ENCODE peak calls at places on chromosomes 2 and 18, in six cellular contexts. One of them, this sample, is unnamed.

GRCh38 chr18:12279781-12280531 is 25.8 kb downstream of the CIDEA start:
- DNase-seq in choroid plexus epithelial cell: no peak
- DNase-seq in cardiac fibroblast: no peak
- DNase-seq in kidney: no peak
- DNase-seq in fibroblast of lung: no peak
- DNase-seq in neuronal stem cell: no peak
- DNase-seq in this sample: peak; percentile 84

GRCh38 chr2:223930002-223930976 is 14.8 kb downstream of the WDFY1 start:
- DNase-seq in choroid plexus epithelial cell: peak; percentile 57
- DNase-seq in cardiac fibroblast: no peak
- DNase-seq in kidney: peak; percentile 88
- DNase-seq in fibroblast of lung: peak; percentile 76
- DNase-seq in neuronal stem cell: no peak
- DNase-seq in this sample: peak; percentile 69

GRCh38 chr2:29519996-29520395 is 401.4 kb downstream of the ALK start:
- DNase-seq in choroid plexus epithelial cell: peak; percentile 39
- DNase-seq in cardiac fibroblast: peak; percentile 4
- DNase-seq in kidney: no peak
- DNase-seq in fibroblast of lung: no peak
- DNase-seq in neuronal stem cell: no peak
- DNase-seq in this sample: no peak

GRCh38 chr2:190986221-190986953 is 27.6 kb downstream of the STAT1 start:
- DNase-seq in choroid plexus epithelial cell: no peak
- DNase-seq in cardiac fibroblast: no peak
- DNase-seq in kidney: no peak
- DNase-seq in fibroblast of lung: no peak
- DNase-seq in neuronal stem cell: no peak
- DNase-seq in this sample: no peak

GRCh38 chr18:54734059-54734458 is 94.2 kb upstream of the RAB27B start:
- DNase-seq in choroid plexus epithelial cell: peak; percentile 96
- DNase-seq in cardiac fibroblast: peak; percentile 88
- DNase-seq in kidney: no peak
- DNase-seq in fibroblast of lung: peak; percentile 94
- DNase-seq in neuronal stem cell: no peak
- DNase-seq in this sample: no peak

GRCh38 chr2:128315829-128316776 is 2.6 kb downstream of the HS6ST1 start:
- DNase-seq in choroid plexus epithelial cell: peak; percentile 54
- DNase-seq in cardiac fibroblast: peak; percentile 47
- DNase-seq in kidney: peak; percentile 73
- DNase-seq in fibroblast of lung: peak; percentile 81
- DNase-seq in neuronal stem cell: no peak
- DNase-seq in this sample: peak; percentile 75

GRCh38 chr2:241272722-241273551 is 42.5 kb downstream of the HDLBP start:
- DNase-seq in choroid plexus epithelial cell: peak; percentile 61
- DNase-seq in cardiac fibroblast: peak; percentile 83
- DNase-seq in kidney: peak; percentile 90
- DNase-seq in fibroblast of lung: peak; percentile 65
- DNase-seq in neuronal stem cell: peak; percentile 30
- DNase-seq in this sample: peak; percentile 92

GRCh38 chr2:223598994-223599645 is 3.0 kb downstream of the SCG2 start:
- DNase-seq in choroid plexus epithelial cell: peak; percentile 95
- DNase-seq in cardiac fibroblast: peak; percentile 88
- DNase-seq in kidney: no peak
- DNase-seq in fibroblast of lung: peak; percentile 90
- DNase-seq in neuronal stem cell: no peak
- DNase-seq in this sample: no peak

GRCh38 chr2:173522356-173522755 is 167.7 kb downstream of the CDCA7 start:
- DNase-seq in choroid plexus epithelial cell: no peak
- DNase-seq in cardiac fibroblast: no peak
- DNase-seq in kidney: no peak
- DNase-seq in fibroblast of lung: no peak
- DNase-seq in neuronal stem cell: no peak
- DNase-seq in this sample: no peak

GRCh38 chr2:152627010-152627957 is 90.0 kb downstream of the PRPF40A start:
- DNase-seq in choroid plexus epithelial cell: peak; percentile 75
- DNase-seq in cardiac fibroblast: peak; percentile 69
- DNase-seq in kidney: no peak
- DNase-seq in fibroblast of lung: peak; percentile 72
- DNase-seq in neuronal stem cell: no peak
- DNase-seq in this sample: no peak

GRCh38 chr18:2223859-2224258 is 347.4 kb downstream of the METTL4 start:
- DNase-seq in choroid plexus epithelial cell: peak; percentile 76
- DNase-seq in cardiac fibroblast: peak; percentile 66
- DNase-seq in kidney: no peak
- DNase-seq in fibroblast of lung: peak; percentile 22
- DNase-seq in neuronal stem cell: peak; percentile 18
- DNase-seq in this sample: no peak

GRCh38 chr2:206424134-206424533 is 19.2 kb upstream of the ADAM23 start:
- DNase-seq in choroid plexus epithelial cell: no peak
- DNase-seq in cardiac fibroblast: peak; percentile 13
- DNase-seq in kidney: no peak
- DNase-seq in fibroblast of lung: no peak
- DNase-seq in neuronal stem cell: no peak
- DNase-seq in this sample: no peak

GRCh38 chr18:38575648-38576047 is 1010.0 kb upstream of the CELF4 start:
- DNase-seq in choroid plexus epithelial cell: no peak
- DNase-seq in cardiac fibroblast: no peak
- DNase-seq in kidney: no peak
- DNase-seq in fibroblast of lung: no peak
- DNase-seq in neuronal stem cell: no peak
- DNase-seq in this sample: no peak

GRCh38 chr18:12686100-12686499 is 16.4 kb downstream of the CEP76 start:
- DNase-seq in choroid plexus epithelial cell: peak; percentile 72
- DNase-seq in cardiac fibroblast: peak; percentile 43
- DNase-seq in kidney: no peak
- DNase-seq in fibroblast of lung: peak; percentile 35
- DNase-seq in neuronal stem cell: no peak
- DNase-seq in this sample: no peak

GRCh38 chr2:112692496-112692911 is 28.3 kb upstream of the NT5DC4 start:
- DNase-seq in choroid plexus epithelial cell: peak; percentile 99
- DNase-seq in cardiac fibroblast: peak; percentile 95
- DNase-seq in kidney: peak; percentile 83
- DNase-seq in fibroblast of lung: peak; percentile 94
- DNase-seq in neuronal stem cell: no peak
- DNase-seq in this sample: no peak

GRCh38 chr18:44668280-44668975 is 12.3 kb upstream of the SETBP1 start:
- DNase-seq in choroid plexus epithelial cell: no peak
- DNase-seq in cardiac fibroblast: no peak
- DNase-seq in kidney: no peak
- DNase-seq in fibroblast of lung: no peak
- DNase-seq in neuronal stem cell: no peak
- DNase-seq in this sample: no peak

GRCh38 chr2:126719191-126720030 is 63.5 kb downstream of the GYPC start:
- DNase-seq in choroid plexus epithelial cell: no peak
- DNase-seq in cardiac fibroblast: no peak
- DNase-seq in kidney: no peak
- DNase-seq in fibroblast of lung: no peak
- DNase-seq in neuronal stem cell: no peak
- DNase-seq in this sample: no peak

GRCh38 chr2:196176142-196176738 is 4.9 kb upstream of the STK17B start:
- DNase-seq in choroid plexus epithelial cell: no peak
- DNase-seq in cardiac fibroblast: no peak
- DNase-seq in kidney: no peak
- DNase-seq in fibroblast of lung: no peak
- DNase-seq in neuronal stem cell: no peak
- DNase-seq in this sample: no peak

GRCh38 chr2:241309684-241310117 is 5.8 kb downstream of the HDLBP start:
- DNase-seq in choroid plexus epithelial cell: peak; percentile 54
- DNase-seq in cardiac fibroblast: no peak
- DNase-seq in kidney: no peak
- DNase-seq in fibroblast of lung: peak; percentile 26
- DNase-seq in neuronal stem cell: no peak
- DNase-seq in this sample: no peak

GRCh38 chr18:6948656-6949055 is 168.9 kb downstream of the LAMA1 start:
- DNase-seq in choroid plexus epithelial cell: no peak
- DNase-seq in cardiac fibroblast: no peak
- DNase-seq in kidney: no peak
- DNase-seq in fibroblast of lung: no peak
- DNase-seq in neuronal stem cell: no peak
- DNase-seq in this sample: no peak

GRCh38 chr2:36013064-36013463 is 342.5 kb upstream of the CRIM1 start:
- DNase-seq in choroid plexus epithelial cell: no peak
- DNase-seq in cardiac fibroblast: no peak
- DNase-seq in kidney: no peak
- DNase-seq in fibroblast of lung: no peak
- DNase-seq in neuronal stem cell: no peak
- DNase-seq in this sample: no peak

GRCh38 chr2:177914247-177914646 is 158.3 kb downstream of the PDE11A start:
- DNase-seq in choroid plexus epithelial cell: no peak
- DNase-seq in cardiac fibroblast: no peak
- DNase-seq in kidney: no peak
- DNase-seq in fibroblast of lung: no peak
- DNase-seq in neuronal stem cell: no peak
- DNase-seq in this sample: no peak

GRCh38 chr2:129619471-129619870 is 360.0 kb upstream of the RAB6C start:
- DNase-seq in choroid plexus epithelial cell: peak; percentile 1
- DNase-seq in cardiac fibroblast: no peak
- DNase-seq in kidney: no peak
- DNase-seq in fibroblast of lung: no peak
- DNase-seq in neuronal stem cell: no peak
- DNase-seq in this sample: no peak

GRCh38 chr2:25655316-25655715 is 18.1 kb downstream of the DTNB start:
- DNase-seq in choroid plexus epithelial cell: no peak
- DNase-seq in cardiac fibroblast: no peak
- DNase-seq in kidney: no peak
- DNase-seq in fibroblast of lung: no peak
- DNase-seq in neuronal stem cell: no peak
- DNase-seq in this sample: no peak

GRCh38 chr2:218529990-218530389 is 38.2 kb downstream of the USP37 start:
- DNase-seq in choroid plexus epithelial cell: no peak
- DNase-seq in cardiac fibroblast: no peak
- DNase-seq in kidney: no peak
- DNase-seq in fibroblast of lung: no peak
- DNase-seq in neuronal stem cell: no peak
- DNase-seq in this sample: no peak

DNA sequence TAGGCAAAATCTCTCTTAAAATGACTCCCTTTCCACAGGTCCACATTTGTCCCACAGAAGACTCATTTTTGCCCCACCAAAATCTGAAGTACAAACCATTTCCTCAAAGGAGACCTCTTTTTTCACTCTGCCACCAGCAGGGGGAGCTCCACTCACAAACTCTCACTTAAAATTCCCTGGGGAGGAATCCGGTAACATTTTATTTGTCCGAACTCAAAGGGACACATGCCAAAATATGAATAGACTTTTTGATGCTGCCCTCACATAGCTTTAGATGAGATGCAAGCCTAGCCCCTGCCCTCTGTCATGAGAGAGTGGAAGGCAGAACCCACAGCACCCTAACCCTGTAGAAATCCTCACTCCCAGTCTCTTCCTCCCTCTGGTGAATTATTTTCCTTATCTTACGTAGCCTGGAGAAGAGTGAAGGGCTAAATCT is 57.1 kb downstream of the RMDN2 start:
- DNase-seq in choroid plexus epithelial cell: peak; percentile 80
- DNase-seq in cardiac fibroblast: peak; percentile 80
- DNase-seq in kidney: no peak
- DNase-seq in fibroblast of lung: peak; percentile 81
- DNase-seq in neuronal stem cell: peak; percentile 69
- DNase-seq in this sample: peak; percentile 78
- H3K4me3 ChIP-seq in choroid plexus epithelial cell: peak overlapping the region; percentile 36
- H3K4me3 ChIP-seq in cardiac fibroblast: peak overlapping the region; percentile 35
- H3K4me3 ChIP-seq in kidney: peak overlapping the region; percentile 70
- H3K4me3 ChIP-seq in fibroblast of lung: no peak overlapping the region
- H3K4me3 ChIP-seq in neuronal stem cell: no peak overlapping the region
- H3K4me3 ChIP-seq in this sample: peak overlapping the region; percentile 23

DNA sequence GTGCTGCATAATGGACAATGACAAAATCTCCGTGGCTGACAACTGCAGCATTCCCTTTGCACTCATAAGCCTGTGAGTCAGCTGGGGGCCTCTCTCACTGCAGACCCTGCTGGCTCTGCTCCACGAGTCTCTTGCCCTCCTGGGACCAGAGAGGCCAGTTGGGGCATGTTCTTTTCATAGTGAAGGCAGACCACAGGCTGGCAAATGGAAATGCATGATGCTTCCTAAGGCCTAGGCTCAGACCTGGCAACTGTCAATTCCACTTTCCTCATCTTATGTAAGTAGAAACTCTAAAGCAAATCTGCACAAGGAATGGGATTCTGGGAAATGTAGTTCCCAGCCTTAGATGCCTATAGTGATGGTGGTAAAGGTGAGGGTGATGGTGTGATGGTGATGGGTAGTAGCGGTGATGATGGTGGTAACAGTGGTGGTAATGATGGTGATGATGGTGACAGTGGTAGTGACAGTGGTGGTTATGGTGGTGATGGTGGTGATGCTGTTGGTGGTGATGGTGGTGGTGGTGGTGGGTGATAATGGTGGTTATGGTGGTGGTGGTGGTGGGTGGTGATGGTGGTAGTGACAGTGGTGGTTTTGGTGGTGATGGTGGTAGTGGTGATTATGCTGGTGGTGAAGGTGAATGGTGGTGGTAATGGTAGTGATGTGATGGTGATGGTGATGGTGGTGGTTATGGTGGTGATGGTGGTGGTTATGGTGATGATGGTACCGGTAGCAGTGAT is 185.8 kb upstream of the ARL4C start:
- DNase-seq in choroid plexus epithelial cell: no peak
- DNase-seq in cardiac fibroblast: no peak
- DNase-seq in kidney: no peak
- DNase-seq in fibroblast of lung: peak; percentile 23
- DNase-seq in neuronal stem cell: no peak
- DNase-seq in this sample: no peak
- H3K4me3 ChIP-seq in choroid plexus epithelial cell: no peak overlapping the region
- H3K4me3 ChIP-seq in cardiac fibroblast: no peak overlapping the region
- H3K4me3 ChIP-seq in kidney: no peak overlapping the region
- H3K4me3 ChIP-seq in fibroblast of lung: no peak overlapping the region
- H3K4me3 ChIP-seq in neuronal stem cell: peak overlapping the region; percentile 33
- H3K4me3 ChIP-seq in this sample: no peak overlapping the region

GRCh38 chr2:32792416-32792815 is 154.3 kb upstream of the LTBP1 start:
- DNase-seq in choroid plexus epithelial cell: peak; percentile 31
- DNase-seq in cardiac fibroblast: peak; percentile 74
- DNase-seq in kidney: no peak
- DNase-seq in fibroblast of lung: no peak
- DNase-seq in neuronal stem cell: no peak
- DNase-seq in this sample: no peak
- H3K4me3 ChIP-seq in choroid plexus epithelial cell: no peak overlapping the region
- H3K4me3 ChIP-seq in cardiac fibroblast: no peak overlapping the region
- H3K4me3 ChIP-seq in kidney: no peak overlapping the region
- H3K4me3 ChIP-seq in fibroblast of lung: no peak overlapping the region
- H3K4me3 ChIP-seq in neuronal stem cell: no peak overlapping the region
- H3K4me3 ChIP-seq in this sample: no peak overlapping the region

GRCh38 chr18:57430983-57431382 is 4.2 kb upstream of the ONECUT2 start:
- DNase-seq in choroid plexus epithelial cell: no peak
- DNase-seq in cardiac fibroblast: no peak
- DNase-seq in kidney: no peak
- DNase-seq in fibroblast of lung: no peak
- DNase-seq in neuronal stem cell: peak; percentile 24
- DNase-seq in this sample: no peak

GRCh38 chr18:57431512-57432080 is 3.6 kb upstream of the ONECUT2 start:
- DNase-seq in choroid plexus epithelial cell: no peak
- DNase-seq in cardiac fibroblast: no peak
- DNase-seq in kidney: no peak
- DNase-seq in fibroblast of lung: no peak
- DNase-seq in neuronal stem cell: no peak
- DNase-seq in this sample: no peak

GRCh38 chr18:57429607-57430165 is 5.5 kb upstream of the ONECUT2 start:
- DNase-seq in choroid plexus epithelial cell: no peak
- DNase-seq in cardiac fibroblast: no peak
- DNase-seq in kidney: no peak
- DNase-seq in fibroblast of lung: peak; percentile 14
- DNase-seq in neuronal stem cell: peak; percentile 84
- DNase-seq in this sample: no peak

GRCh38 chr18:57432118-57432517 is 3.1 kb upstream of the ONECUT2 start:
- DNase-seq in choroid plexus epithelial cell: no peak
- DNase-seq in cardiac fibroblast: no peak
- DNase-seq in kidney: no peak
- DNase-seq in fibroblast of lung: no peak
- DNase-seq in neuronal stem cell: no peak
- DNase-seq in this sample: no peak

GRCh38 chr18:57430166-57430958 is 4.8 kb upstream of the ONECUT2 start:
- DNase-seq in choroid plexus epithelial cell: no peak
- DNase-seq in cardiac fibroblast: no peak
- DNase-seq in kidney: no peak
- DNase-seq in fibroblast of lung: no peak
- DNase-seq in neuronal stem cell: peak; percentile 37
- DNase-seq in this sample: no peak
- H3K4me3 ChIP-seq in choroid plexus epithelial cell: no peak overlapping the region
- H3K4me3 ChIP-seq in cardiac fibroblast: no peak overlapping the region
- H3K4me3 ChIP-seq in kidney: no peak overlapping the region
- H3K4me3 ChIP-seq in fibroblast of lung: no peak overlapping the region
- H3K4me3 ChIP-seq in neuronal stem cell: no peak overlapping the region
- H3K4me3 ChIP-seq in this sample: peak overlapping the region; percentile 6